ENCODE peak calls at places on chromosomes 3 and 15, in ten cellular contexts. B is Right ventricle myocardium superior; Z is A549; G is NCI-H1092; H is ovary; I is trophoblast cell; M is Right ventricle myocardium inferior; P is CD8-positive, alpha-beta T cell; T is pons; W is astrocyte of the spinal cord. Q is an unnamed sample.

GRCh38 chr15:40338041-40338657 is 2.6 kb downstream of the CCDC9B start:
- DNase-seq in G (peak; percentile 60), I (peak; percentile 38), T (no peak), W (peak; percentile 65), B (peak; percentile 88), P (peak; percentile 82), Z (peak; percentile 66), M (peak; percentile 89), H (peak; percentile 70), Q (peak; percentile 72)

GRCh38 chr3:62604301-62604700 is 231.0 kb upstream of the FEZF2 start:
- DNase-seq in T (no peak), P (no peak), Z (peak; percentile 7), B (no peak), W (peak; percentile 88), I (peak; percentile 36), H (no peak), G (no peak), M (no peak), Q (no peak)

GRCh38 chr3:82595530-82595929 is 834.1 kb upstream of the GBE1 start:
- DNase-seq in Z (no peak), T (no peak), I (no peak), B (no peak), W (no peak), P (no peak), M (no peak), G (no peak), H (no peak), Q (no peak)

GRCh38 chr15:46636220-46636619 is 1001.4 kb downstream of the SQOR start:
- DNase-seq in W (no peak), I (peak; percentile 74), T (no peak), P (no peak), H (no peak), Z (no peak), B (no peak), M (no peak), G (no peak), Q (no peak)

GRCh38 chr3:150414273-150414672 is 6.2 kb downstream of the TSC22D2 start:
- DNase-seq in P (no peak), H (no peak), Z (no peak), T (peak; percentile 96), B (no peak), W (peak; percentile 55), M (no peak), G (no peak), I (no peak), Q (no peak)

GRCh38 chr3:122555275-122556071 is 8.6 kb downstream of the PARP9 start:
- DNase-seq in H (no peak), P (no peak), T (no peak), B (no peak), M (no peak), G (no peak), W (peak; percentile 29), I (no peak), Z (no peak), Q (no peak)

GRCh38 chr15:69997701-69998273 is 99.9 kb downstream of the TLE3 start:
- DNase-seq in P (no peak), H (no peak), W (peak; percentile 33), I (no peak), Z (peak; percentile 70), B (peak; percentile 73), M (peak; percentile 81), G (peak; percentile 72), T (peak; percentile 44), Q (no peak)

GRCh38 chr3:114179575-114179974 is 723 bp upstream of the DRD3 start:
- DNase-seq in H (no peak), M (no peak), B (no peak), P (no peak), G (peak; percentile 54), Z (peak; percentile 58), I (no peak), T (peak; percentile 8), W (peak; percentile 24), Q (no peak)

GRCh38 chr3:25783661-25784512 is 644 bp upstream of the NGLY1 start:
- DNase-seq in P (no peak), B (peak; percentile 78), I (peak; percentile 14), M (peak; percentile 74), H (peak; percentile 73), G (peak; percentile 45), W (peak; percentile 46), T (no peak), Z (peak; percentile 56), Q (peak; percentile 41)

Q was measured in T-helper 1 cell.